ENCODE peak calls at places on chromosomes 16 and 17, in four cellular contexts. O is CD4-positive, alpha-beta memory T cell; W is GM04504; Y is activated CD4-positive, alpha-beta T cell treated with anti-CD3 and anti-CD28 coated beads, Interleukin-2, amount 50 U/mL, for 4 hours. L is an unnamed sample.

GRCh38 chr17:34665803-34666763 is 86.7 kb downstream of the TMEM132E start:
- DNase-seq in Y (no peak), W (no peak), O (no peak), L (no peak)

GRCh38 chr16:19595043-19595767 is 39.7 kb downstream of the VPS35L start:
- DNase-seq in Y (no peak), W (peak), O (no peak), L (no peak)

GRCh38 chr16:79662673-79663313 is 62.3 kb upstream of the MAF start:
- DNase-seq in W (no peak), O (no peak), Y (no peak), L (no peak)

GRCh38 chr16:53775821-53776431 is 72.0 kb downstream of the FTO start:
- DNase-seq in Y (no peak), O (no peak), W (peak), L (no peak)

GRCh38 chr17:64025732-64026294 is 5.4 kb upstream of the ICAM2 start:
- DNase-seq in Y (peak), O (peak), W (no peak), L (peak)

GRCh38 chr16:89137666-89138512 is 33.7 kb upstream of the CDH15 start:
- DNase-seq in O (no peak), Y (no peak), W (no peak), L (no peak)

GRCh38 chr17:50218071-50218759 is 16.8 kb upstream of the COL1A1 start:
- DNase-seq in W (no peak), O (no peak), Y (no peak), L (no peak)

GRCh38 chr16:71590584-71590983 is 13.7 kb upstream of the TAT start:
- DNase-seq in Y (no peak), O (no peak), W (no peak), L (no peak)

GRCh38 chr17:55326030-55326429 is 61.3 kb downstream of the HLF start:
- DNase-seq in Y (no peak), O (no peak), W (no peak), L (no peak)

GRCh38 chr16:24972608-24973220 is 42.5 kb downstream of the ARHGAP17 start:
- DNase-seq in W (no peak), O (peak), Y (no peak), L (peak)

GRCh38 chr17:74987909-74988711 is 678 bp downstream of the CDR2L start:
- DNase-seq in Y (no peak), O (no peak), W (peak), L (no peak)

GRCh38 chr17:62652251-62653001 is 25.0 kb downstream of the MRC2 start:
- DNase-seq in Y (no peak), W (peak), O (peak), L (peak)

GRCh38 chr17:20982589-20983358 is 60.0 kb downstream of the USP22 start:
- DNase-seq in W (no peak), O (no peak), Y (no peak), L (no peak)

GRCh38 chr17:49218941-49219913 is 8.7 kb downstream of the ABI3 start:
- DNase-seq in W (no peak), O (no peak), Y (no peak), L (peak)

GRCh38 chr17:1568950-1569810 is 6.6 kb upstream of the PITPNA start:
- DNase-seq in O (no peak), W (no peak), Y (no peak), L (no peak)

GRCh38 chr17:35729405-35729833 is 2.0 kb upstream of the RASL10B start:
- DNase-seq in Y (no peak), W (no peak), O (no peak), L (no peak)

GRCh38 chr16:27867122-27868110 is 196.1 kb downstream of the GSG1L start:
- DNase-seq in W (peak), O (peak), Y (peak), L (peak)

GRCh38 chr17:2445638-2446037 is 44.8 kb upstream of the MNT start:
- DNase-seq in O (no peak), Y (no peak), W (no peak), L (no peak)

GRCh38 chr17:6603746-6604325 is 36.7 kb downstream of the KIAA0753 start:
- DNase-seq in W (no peak), O (no peak), Y (no peak), L (no peak)

GRCh38 chr17:48258317-48258716 is 150.8 kb downstream of the SNX11 start:
- DNase-seq in W (no peak), Y (no peak), O (no peak), L (no peak)

GRCh38 chr16:64910351-64910750 is 211.5 kb downstream of the CDH11 start:
- DNase-seq in W (peak), O (no peak), Y (no peak), L (no peak)

GRCh38 chr16:54284319-54284930 is 2.2 kb downstream of the IRX3 start:
- DNase-seq in W (no peak), O (no peak), Y (no peak), L (no peak)

GRCh38 chr16:54816471-54816870 is 114.2 kb upstream of the IRX5 start:
- DNase-seq in W (no peak), Y (no peak), O (no peak), L (no peak)

GRCh38 chr16:48231675-48232214 is 12.4 kb upstream of the LONP2 start:
- DNase-seq in W (no peak), Y (peak), O (no peak), L (peak)

GRCh38 chr16:57266531-57267268 is 17.8 kb downstream of the PLLP start:
- DNase-seq in Y (peak), W (no peak), O (peak), L (peak)

GRCh38 chr17:9240659-9241370 is 219.5 kb downstream of the NTN1 start:
- DNase-seq in Y (no peak), O (no peak), W (no peak), L (no peak)

GRCh38 chr16:73154063-73154870 is 106.3 kb upstream of the ZFHX3 start:
- DNase-seq in Y (no peak), W (no peak), O (no peak), L (no peak)

GRCh38 chr17:59762022-59762825 is 54.8 kb downstream of the VMP1 start:
- DNase-seq in W (no peak), O (no peak), Y (no peak), L (no peak)

GRCh38 chr17:7204335-7204734 is 15.3 kb downstream of the DLG4 start:
- DNase-seq in W (no peak), O (no peak), Y (no peak), L (no peak)

GRCh38 chr17:6677946-6678345 is 26.4 kb downstream of the C17orf100 start:
- DNase-seq in O (no peak), W (no peak), Y (no peak), L (no peak)

GRCh38 chr16:28218109-28218508 is 6.3 kb upstream of the XPO6 start:
- DNase-seq in Y (peak), O (peak), W (peak), L (peak)

GRCh38 chr16:53773150-53773846 is 69.3 kb downstream of the FTO start:
- DNase-seq in W (peak), Y (no peak), O (peak), L (peak)

GRCh38 chr16:72876221-72876620 is 171.7 kb downstream of the ZFHX3 start:
- DNase-seq in W (peak), O (no peak), Y (no peak), L (peak)

GRCh38 chr17:7716901-7717755 is at the start of gene DNAH2:
- DNase-seq in W (peak), Y (no peak), O (no peak), L (no peak)

GRCh38 chr17:76268991-76269981 is 4.1 kb downstream of the UBALD2 start:
- DNase-seq in Y (no peak), O (no peak), W (no peak), L (no peak)

GRCh38 chr16:3095869-3096268 is 3.2 kb downstream of the ZSCAN10 start:
- DNase-seq in W (no peak), O (peak), Y (no peak), L (no peak)

GRCh38 chr17:43356999-43357398 is 41.8 kb upstream of the ARL4D start:
- DNase-seq in W (peak), O (no peak), Y (no peak), L (no peak)

GRCh38 chr16:88019847-88020512 is 68.7 kb downstream of the BANP start:
- DNase-seq in W (no peak), O (no peak), Y (no peak), L (no peak)

GRCh38 chr16:84925773-84926372 is 85.5 kb downstream of the ZDHHC7 start:
- DNase-seq in Y (no peak), W (no peak), O (no peak), L (no peak)